ENCODE peak calls at places on chromosome 1, in nine cellular contexts. One of them, this sample, is unnamed.

GRCh38 chr1:119679223-119679622 is 31.2 kb upstream of the ZNF697 start:
- DNase-seq in breast epithelium: no peak
- DNase-seq in H1: no peak
- DNase-seq in HCT116: no peak
- DNase-seq in GM23338: peak; percentile 72
- DNase-seq in esophagus muscularis mucosa: no peak
- DNase-seq in K562: no peak
- DNase-seq in prostate gland: no peak
- DNase-seq in upper lobe of left lung: no peak
- DNase-seq in this sample: no peak

GRCh38 chr1:230464618-230465017 is 38.5 kb upstream of the PGBD5 start:
- DNase-seq in breast epithelium: no peak
- DNase-seq in H1: no peak
- DNase-seq in HCT116: no peak
- DNase-seq in GM23338: no peak
- DNase-seq in esophagus muscularis mucosa: no peak
- DNase-seq in K562: no peak
- DNase-seq in prostate gland: no peak
- DNase-seq in upper lobe of left lung: no peak
- DNase-seq in this sample: no peak

GRCh38 chr1:67575861-67576260 is 109.1 kb upstream of the GADD45A start:
- DNase-seq in breast epithelium: peak; percentile 45
- DNase-seq in H1: no peak
- DNase-seq in HCT116: no peak
- DNase-seq in GM23338: no peak
- DNase-seq in esophagus muscularis mucosa: no peak
- DNase-seq in K562: no peak
- DNase-seq in prostate gland: peak; percentile 59
- DNase-seq in upper lobe of left lung: no peak
- DNase-seq in this sample: no peak

GRCh38 chr1:216193839-216194443 is 229.3 kb downstream of the USH2A start:
- DNase-seq in breast epithelium: no peak
- DNase-seq in H1: no peak
- DNase-seq in HCT116: no peak
- DNase-seq in GM23338: peak; percentile 46
- DNase-seq in esophagus muscularis mucosa: no peak
- DNase-seq in K562: no peak
- DNase-seq in prostate gland: no peak
- DNase-seq in upper lobe of left lung: no peak
- DNase-seq in this sample: no peak

GRCh38 chr1:180169641-180170155 is 15.0 kb downstream of the QSOX1 start:
- DNase-seq in breast epithelium: no peak
- DNase-seq in H1: no peak
- DNase-seq in HCT116: no peak
- DNase-seq in GM23338: no peak
- DNase-seq in esophagus muscularis mucosa: no peak
- DNase-seq in K562: no peak
- DNase-seq in prostate gland: no peak
- DNase-seq in upper lobe of left lung: no peak
- DNase-seq in this sample: peak; percentile 66

GRCh38 chr1:63967901-63968300 is 194.1 kb downstream of the ROR1 start:
- DNase-seq in breast epithelium: no peak
- DNase-seq in H1: no peak
- DNase-seq in HCT116: no peak
- DNase-seq in GM23338: no peak
- DNase-seq in esophagus muscularis mucosa: no peak
- DNase-seq in K562: no peak
- DNase-seq in prostate gland: no peak
- DNase-seq in upper lobe of left lung: no peak
- DNase-seq in this sample: no peak

GRCh38 chr1:44803312-44804095 is 3.3 kb downstream of the PLK3 start:
- DNase-seq in breast epithelium: no peak
- DNase-seq in H1: no peak
- DNase-seq in HCT116: no peak
- DNase-seq in GM23338: no peak
- DNase-seq in esophagus muscularis mucosa: no peak
- DNase-seq in K562: no peak
- DNase-seq in prostate gland: no peak
- DNase-seq in upper lobe of left lung: no peak
- DNase-seq in this sample: peak; percentile 72

GRCh38 chr1:63322944-63323865 is 838 bp downstream of the FOXD3 start:
- DNase-seq in breast epithelium: no peak
- DNase-seq in H1: no peak
- DNase-seq in HCT116: no peak
- DNase-seq in GM23338: peak; percentile 78
- DNase-seq in esophagus muscularis mucosa: no peak
- DNase-seq in K562: peak; percentile 30
- DNase-seq in prostate gland: no peak
- DNase-seq in upper lobe of left lung: peak; percentile 88
- DNase-seq in this sample: peak; percentile 85

GRCh38 chr1:24620678-24621077 is 22.4 kb upstream of the SRRM1 start:
- DNase-seq in breast epithelium: no peak
- DNase-seq in H1: no peak
- DNase-seq in HCT116: no peak
- DNase-seq in GM23338: no peak
- DNase-seq in esophagus muscularis mucosa: peak; percentile 53
- DNase-seq in K562: no peak
- DNase-seq in prostate gland: no peak
- DNase-seq in upper lobe of left lung: no peak
- DNase-seq in this sample: no peak

GRCh38 chr1:200099040-200099439 is 71.5 kb downstream of the NR5A2 start:
- DNase-seq in breast epithelium: no peak
- DNase-seq in H1: no peak
- DNase-seq in HCT116: no peak
- DNase-seq in GM23338: no peak
- DNase-seq in esophagus muscularis mucosa: no peak
- DNase-seq in K562: no peak
- DNase-seq in prostate gland: no peak
- DNase-seq in upper lobe of left lung: no peak
- DNase-seq in this sample: no peak

GRCh38 chr1:59317780-59318179 is 20.9 kb downstream of the FGGY start:
- DNase-seq in breast epithelium: no peak
- DNase-seq in H1: no peak
- DNase-seq in HCT116: no peak
- DNase-seq in GM23338: no peak
- DNase-seq in esophagus muscularis mucosa: no peak
- DNase-seq in K562: no peak
- DNase-seq in prostate gland: no peak
- DNase-seq in upper lobe of left lung: no peak
- DNase-seq in this sample: no peak

GRCh38 chr1:229027622-229028182 is 243.2 kb upstream of the RAB4A start:
- DNase-seq in breast epithelium: no peak
- DNase-seq in H1: peak; percentile 49
- DNase-seq in HCT116: no peak
- DNase-seq in GM23338: peak; percentile 71
- DNase-seq in esophagus muscularis mucosa: no peak
- DNase-seq in K562: no peak
- DNase-seq in prostate gland: no peak
- DNase-seq in upper lobe of left lung: no peak
- DNase-seq in this sample: no peak

GRCh38 chr1:110674337-110675059 is at the start of gene KCNA3:
- DNase-seq in breast epithelium: no peak
- DNase-seq in H1: no peak
- DNase-seq in HCT116: no peak
- DNase-seq in GM23338: peak; percentile 87
- DNase-seq in esophagus muscularis mucosa: no peak
- DNase-seq in K562: no peak
- DNase-seq in prostate gland: no peak
- DNase-seq in upper lobe of left lung: peak; percentile 94
- DNase-seq in this sample: peak; percentile 87

GRCh38 chr1:5757177-5757820 is 234.9 kb downstream of the NPHP4 start:
- DNase-seq in breast epithelium: no peak
- DNase-seq in H1: no peak
- DNase-seq in HCT116: no peak
- DNase-seq in GM23338: no peak
- DNase-seq in esophagus muscularis mucosa: no peak
- DNase-seq in K562: no peak
- DNase-seq in prostate gland: no peak
- DNase-seq in upper lobe of left lung: no peak
- DNase-seq in this sample: peak; percentile 57

GRCh38 chr1:161258439-161259386 is at the start of gene PCP4L1:
- DNase-seq in breast epithelium: peak; percentile 56
- DNase-seq in H1: peak; percentile 68
- DNase-seq in HCT116: no peak
- DNase-seq in GM23338: peak; percentile 98
- DNase-seq in esophagus muscularis mucosa: no peak
- DNase-seq in K562: no peak
- DNase-seq in prostate gland: peak; percentile 77
- DNase-seq in upper lobe of left lung: peak; percentile 89
- DNase-seq in this sample: peak; percentile 73

GRCh38 chr1:154859786-154860153 is 10.3 kb downstream of the KCNN3 start:
- DNase-seq in breast epithelium: no peak
- DNase-seq in H1: no peak
- DNase-seq in HCT116: no peak
- DNase-seq in GM23338: no peak
- DNase-seq in esophagus muscularis mucosa: no peak
- DNase-seq in K562: no peak
- DNase-seq in prostate gland: no peak
- DNase-seq in upper lobe of left lung: peak; percentile 75
- DNase-seq in this sample: no peak

GRCh38 chr1:223288826-223289225 is 75.2 kb downstream of the SUSD4 start:
- DNase-seq in breast epithelium: no peak
- DNase-seq in H1: no peak
- DNase-seq in HCT116: no peak
- DNase-seq in GM23338: no peak
- DNase-seq in esophagus muscularis mucosa: no peak
- DNase-seq in K562: no peak
- DNase-seq in prostate gland: no peak
- DNase-seq in upper lobe of left lung: no peak
- DNase-seq in this sample: no peak

GRCh38 chr1:22254756-22255155 is 111.9 kb upstream of the WNT4 start:
- DNase-seq in breast epithelium: no peak
- DNase-seq in H1: no peak
- DNase-seq in HCT116: no peak
- DNase-seq in GM23338: no peak
- DNase-seq in esophagus muscularis mucosa: no peak
- DNase-seq in K562: no peak
- DNase-seq in prostate gland: no peak
- DNase-seq in upper lobe of left lung: no peak
- DNase-seq in this sample: no peak
- TF ChIP-seq POLR2AphosphoS5 in breast epithelium: no peak
- TF ChIP-seq POLR2AphosphoS5 in H1: no peak
- TF ChIP-seq POLR2AphosphoS5 in HCT116: no peak
- TF ChIP-seq POLR2AphosphoS5 in GM23338: no peak
- TF ChIP-seq POLR2AphosphoS5 in esophagus muscularis mucosa: no peak
- TF ChIP-seq POLR2AphosphoS5 in K562: no peak
- TF ChIP-seq POLR2AphosphoS5 in prostate gland: no peak
- TF ChIP-seq POLR2AphosphoS5 in upper lobe of left lung: no peak
- TF ChIP-seq POLR2AphosphoS5 in this sample: no peak

GRCh38 chr1:29238601-29238964 is 2.3 kb downstream of the PTPRU start:
- DNase-seq in breast epithelium: no peak
- DNase-seq in H1: no peak
- DNase-seq in HCT116: no peak
- DNase-seq in GM23338: peak; percentile 47
- DNase-seq in esophagus muscularis mucosa: no peak
- DNase-seq in K562: no peak
- DNase-seq in prostate gland: no peak
- DNase-seq in upper lobe of left lung: no peak
- DNase-seq in this sample: no peak
- TF ChIP-seq CTCF in breast epithelium: no peak
- TF ChIP-seq CTCF in H1: no peak
- TF ChIP-seq CTCF in HCT116: no peak
- TF ChIP-seq CTCF in GM23338: no peak
- TF ChIP-seq CTCF in esophagus muscularis mucosa: no peak
- TF ChIP-seq CTCF in K562: no peak
- TF ChIP-seq CTCF in prostate gland: no peak
- TF ChIP-seq CTCF in upper lobe of left lung: no peak
- TF ChIP-seq CTCF in this sample: no peak

DNA sequence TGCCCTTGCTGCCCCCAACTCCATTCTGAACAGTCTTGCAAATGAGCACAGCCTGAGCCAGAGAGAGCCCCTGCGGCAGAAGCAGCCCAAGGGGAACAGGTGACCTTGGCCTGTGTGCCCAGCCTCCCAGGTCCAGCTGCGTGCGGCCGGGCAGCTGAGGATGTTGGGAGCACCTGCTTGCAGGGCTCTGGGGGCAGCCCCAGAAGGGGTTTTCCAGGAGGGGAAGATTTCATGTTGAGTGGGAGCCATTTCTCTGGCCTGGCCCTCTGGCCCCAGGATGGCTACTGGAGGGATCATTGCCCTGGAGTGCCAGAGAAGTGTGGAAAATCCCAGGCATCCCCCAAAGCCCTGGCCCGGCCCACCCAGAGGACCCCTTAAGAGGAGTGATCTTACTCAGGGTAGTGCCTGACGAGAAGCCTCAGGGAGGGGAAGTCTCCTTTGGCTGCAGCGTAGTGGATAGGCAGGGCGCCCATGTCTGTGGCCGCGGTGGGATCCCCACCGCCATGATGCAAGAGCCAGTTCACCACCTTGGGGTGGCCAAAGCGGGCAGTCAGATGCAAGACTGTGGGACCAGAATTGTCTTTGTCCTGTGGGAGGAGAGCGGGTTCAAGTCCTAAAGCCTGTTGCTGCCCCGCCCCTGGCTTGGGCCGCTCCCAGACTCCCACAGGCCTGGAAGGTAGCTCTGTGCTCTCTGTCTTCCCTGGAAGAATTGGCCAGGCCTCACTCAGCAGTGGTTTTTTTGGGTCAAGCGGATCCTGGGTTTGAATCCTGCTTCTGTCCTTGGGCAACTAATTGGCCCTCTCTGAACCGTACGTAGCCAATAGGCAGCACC is 20.5 kb upstream of the RNU1-4 start:
- DNase-seq in breast epithelium: no peak
- DNase-seq in H1: no peak
- DNase-seq in HCT116: no peak
- DNase-seq in GM23338: no peak
- DNase-seq in esophagus muscularis mucosa: peak; percentile 92
- DNase-seq in K562: peak; percentile 10
- DNase-seq in prostate gland: no peak
- DNase-seq in upper lobe of left lung: peak; percentile 76
- DNase-seq in this sample: peak; percentile 63
- H3K27ac ChIP-seq in breast epithelium: no peak overlapping the region
- H3K27ac ChIP-seq in H1: no peak overlapping the region
- H3K27ac ChIP-seq in HCT116: no peak overlapping the region
- H3K27ac ChIP-seq in GM23338: no peak overlapping the region
- H3K27ac ChIP-seq in esophagus muscularis mucosa: no peak overlapping the region
- H3K27ac ChIP-seq in K562: no peak overlapping the region
- H3K27ac ChIP-seq in prostate gland: no peak overlapping the region
- H3K27ac ChIP-seq in upper lobe of left lung: no peak overlapping the region
- H3K27ac ChIP-seq in this sample: no peak overlapping the region

GRCh38 chr1:9302745-9303524 is 10.2 kb downstream of the SPSB1 start:
- DNase-seq in breast epithelium: peak; percentile 74
- DNase-seq in H1: no peak
- DNase-seq in HCT116: peak; percentile 75
- DNase-seq in GM23338: no peak
- DNase-seq in esophagus muscularis mucosa: no peak
- DNase-seq in K562: no peak
- DNase-seq in prostate gland: peak; percentile 61
- DNase-seq in upper lobe of left lung: no peak
- DNase-seq in this sample: no peak
- TF ChIP-seq POLR2AphosphoS5 in breast epithelium: peak; percentile 61
- TF ChIP-seq POLR2AphosphoS5 in H1: no peak
- TF ChIP-seq POLR2AphosphoS5 in HCT116: no peak
- TF ChIP-seq POLR2AphosphoS5 in GM23338: no peak
- TF ChIP-seq POLR2AphosphoS5 in esophagus muscularis mucosa: peak; percentile 86
- TF ChIP-seq POLR2AphosphoS5 in K562: no peak
- TF ChIP-seq POLR2AphosphoS5 in prostate gland: peak; percentile 78
- TF ChIP-seq POLR2AphosphoS5 in upper lobe of left lung: peak; percentile 49
- TF ChIP-seq POLR2AphosphoS5 in this sample: peak; percentile 17